ENCODE peak calls at places on chromosomes 7 and 10, in seven cellular contexts. B, W, Q, D, Z, Y and U are unnamed samples.
A peak's percentile ranks its signal among the peaks of the same experiment; 100 is the strongest.

GRCh38 chr7:88243345-88243909 is 23.6 kb upstream of the SRI start:
- DNase-seq in B (no peak), W (no peak), Q (peak; percentile 56), D (no peak), Z (no peak), Y (peak; percentile 50), U (no peak)

GRCh38 chr7:151405588-151405987 is 4.2 kb downstream of the WDR86 start:
- DNase-seq in B (no peak), W (no peak), Q (no peak), D (no peak), Z (no peak), Y (no peak), U (no peak)

GRCh38 chr10:125035136-125035535 is 93.2 kb downstream of the ZRANB1 start:
- DNase-seq in B (no peak), W (no peak), Q (peak; percentile 40), D (no peak), Z (no peak), Y (no peak), U (no peak)

GRCh38 chr7:1144269-1144771 is 15.7 kb downstream of the ZFAND2A start:
- DNase-seq in B (peak; percentile 24), W (no peak), Q (peak; percentile 41), D (no peak), Z (no peak), Y (peak; percentile 83), U (peak; percentile 73)

GRCh38 chr10:88851706-88852105 is at the start of gene ANKRD22:
- DNase-seq in B (no peak), W (no peak), Q (peak; percentile 38), D (no peak), Z (no peak), Y (peak; percentile 33), U (no peak)

GRCh38 chr10:124878457-124878739 is 63.5 kb upstream of the ZRANB1 start:
- DNase-seq in B (no peak), W (no peak), Q (no peak), D (no peak), Z (no peak), Y (no peak), U (peak; percentile 68)

GRCh38 chr10:17375936-17376584 is 78.3 kb downstream of the ST8SIA6 start:
- DNase-seq in B (no peak), W (no peak), Q (peak; percentile 36), D (no peak), Z (peak; percentile 51), Y (no peak), U (no peak)

GRCh38 chr10:13180788-13181187 is 19.4 kb downstream of the MCM10 start:
- DNase-seq in B (no peak), W (no peak), Q (no peak), D (no peak), Z (no peak), Y (no peak), U (no peak)

GRCh38 chr7:86904949-86905834 is 154.3 kb downstream of the ELAPOR2 start:
- DNase-seq in B (no peak), W (no peak), Q (peak; percentile 42), D (no peak), Z (peak; percentile 35), Y (peak; percentile 21), U (no peak)

GRCh38 chr7:105268511-105269392 is 120.0 kb downstream of the SRPK2 start:
- DNase-seq in B (no peak), W (no peak), Q (peak; percentile 40), D (no peak), Z (no peak), Y (no peak), U (no peak)

GRCh38 chr7:134778941-134779740 is at the start of gene CALD1:
- DNase-seq in B (peak; percentile 76), W (peak; percentile 27), Q (peak; percentile 89), D (peak; percentile 96), Z (no peak), Y (peak; percentile 67), U (peak; percentile 41)

GRCh38 chr7:43791-44540 is 148.4 kb upstream of the FAM20C start:
- DNase-seq in B (peak; percentile 18), W (no peak), Q (no peak), D (no peak), Z (no peak), Y (no peak), U (no peak)

GRCh38 chr7:12069757-12070156 is 141.3 kb upstream of the TMEM106B start:
- DNase-seq in B (no peak), W (no peak), Q (peak; percentile 14), D (no peak), Z (no peak), Y (no peak), U (no peak)

GRCh38 chr10:33136271-33136670 is 178.2 kb upstream of the ITGB1 start:
- DNase-seq in B (no peak), W (no peak), Q (no peak), D (no peak), Z (no peak), Y (no peak), U (no peak)

GRCh38 chr7:140062118-140062527 is 628 bp downstream of the PARP12 start:
- DNase-seq in B (peak; percentile 52), W (peak; percentile 61), Q (peak; percentile 13), D (no peak), Z (peak; percentile 74), Y (no peak), U (no peak)

GRCh38 chr10:93333278-93333978 is 148.7 kb downstream of the MYOF start:
- DNase-seq in B (no peak), W (no peak), Q (no peak), D (no peak), Z (no peak), Y (no peak), U (no peak)

GRCh38 chr10:120750167-120750566 is 101.0 kb upstream of the WDR11 start:
- DNase-seq in B (no peak), W (no peak), Q (no peak), D (no peak), Z (no peak), Y (no peak), U (no peak)

GRCh38 chr7:91632948-91633519 is 247.5 kb downstream of the MTERF1 start:
- DNase-seq in B (no peak), W (no peak), Q (no peak), D (no peak), Z (no peak), Y (no peak), U (no peak)

GRCh38 chr10:101066890-101067355 is 5.1 kb downstream of the KAZALD1 start:
- DNase-seq in B (no peak), W (peak; percentile 17), Q (no peak), D (no peak), Z (no peak), Y (no peak), U (no peak)

GRCh38 chr10:80444646-80445319 is 9.3 kb upstream of the TSPAN14 start:
- DNase-seq in B (peak; percentile 76), W (no peak), Q (peak; percentile 83), D (no peak), Z (peak; percentile 87), Y (peak; percentile 80), U (peak; percentile 69)

GRCh38 chr10:118694848-118695247 is 59.9 kb downstream of the CACUL1 start:
- DNase-seq in B (no peak), W (no peak), Q (no peak), D (no peak), Z (no peak), Y (no peak), U (no peak)

GRCh38 chr7:80823066-80823465 is 95.8 kb downstream of the SEMA3C start:
- DNase-seq in B (no peak), W (no peak), Q (no peak), D (no peak), Z (no peak), Y (no peak), U (no peak)

GRCh38 chr7:35623381-35623780 is 71.6 kb downstream of the HERPUD2 start:
- DNase-seq in B (no peak), W (no peak), Q (no peak), D (no peak), Z (no peak), Y (no peak), U (no peak)

GRCh38 chr10:119273413-119273812 is 66.0 kb downstream of the GRK5 start:
- DNase-seq in B (peak; percentile 26), W (no peak), Q (no peak), D (no peak), Z (no peak), Y (no peak), U (peak; percentile 4)

GRCh38 chr10:117047947-117048346 is 43.0 kb upstream of the SHTN1 start:
- DNase-seq in B (no peak), W (no peak), Q (no peak), D (no peak), Z (no peak), Y (no peak), U (no peak)

GRCh38 chr10:117053548-117053947 is 48.6 kb upstream of the SHTN1 start:
- DNase-seq in B (no peak), W (no peak), Q (no peak), D (no peak), Z (no peak), Y (no peak), U (no peak)
- TF ChIP-seq POLR2A in B (no peak), W (no peak), Q (no peak), D (no peak), Z (no peak), Y (no peak), U (no peak)

DNA sequence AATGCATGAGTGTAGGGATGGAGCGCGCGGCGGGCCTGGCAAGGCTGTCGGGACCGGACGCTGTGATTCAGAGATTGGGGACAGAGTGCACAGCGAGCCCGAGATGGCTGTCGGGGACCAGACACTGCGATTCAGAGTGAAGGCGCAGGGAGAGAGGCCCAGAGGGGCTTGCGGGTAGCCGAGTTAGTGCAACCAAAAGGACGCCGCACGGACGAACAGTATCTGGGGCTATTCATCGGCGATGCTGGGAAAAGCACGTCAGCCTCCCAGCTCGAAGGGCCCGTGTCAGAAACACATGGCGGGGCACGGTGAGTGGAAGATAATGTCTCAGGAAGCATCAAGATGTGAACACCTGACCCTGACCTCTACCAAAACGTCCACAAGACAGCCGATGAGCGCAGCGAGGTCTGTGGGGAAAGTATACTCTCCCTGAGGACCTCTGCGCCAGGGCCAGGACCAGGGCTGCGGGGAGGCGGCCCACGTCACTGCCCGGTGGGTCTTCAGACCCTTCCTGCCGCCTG is 215.8 kb downstream of the ZMYND11 start:
- DNase-seq in B (no peak), W (no peak), Q (no peak), D (no peak), Z (no peak), Y (no peak), U (peak; percentile 34)
- H3K4me3 ChIP-seq in B (no peak overlapping the region), W (no peak overlapping the region), Q (no peak overlapping the region), D (no peak overlapping the region), Z (no peak overlapping the region), Y (no peak overlapping the region), U (no peak overlapping the region)

GRCh38 chr10:110759523-110759922 is 112.2 kb upstream of the PDCD4 start:
- DNase-seq in B (no peak), W (no peak), Q (no peak), D (no peak), Z (no peak), Y (no peak), U (no peak)
- H3K4me1 ChIP-seq in B (no peaks in the 10 kb centered on the region), W (no peaks in the 10 kb centered on the region), Q (peaks cover 3% of the 10 kb centered on the region), D (no peaks in the 10 kb centered on the region), Z (peaks cover 8% of the 10 kb centered on the region), Y (no peaks in the 10 kb centered on the region), U (no peaks in the 10 kb centered on the region)

DNA sequence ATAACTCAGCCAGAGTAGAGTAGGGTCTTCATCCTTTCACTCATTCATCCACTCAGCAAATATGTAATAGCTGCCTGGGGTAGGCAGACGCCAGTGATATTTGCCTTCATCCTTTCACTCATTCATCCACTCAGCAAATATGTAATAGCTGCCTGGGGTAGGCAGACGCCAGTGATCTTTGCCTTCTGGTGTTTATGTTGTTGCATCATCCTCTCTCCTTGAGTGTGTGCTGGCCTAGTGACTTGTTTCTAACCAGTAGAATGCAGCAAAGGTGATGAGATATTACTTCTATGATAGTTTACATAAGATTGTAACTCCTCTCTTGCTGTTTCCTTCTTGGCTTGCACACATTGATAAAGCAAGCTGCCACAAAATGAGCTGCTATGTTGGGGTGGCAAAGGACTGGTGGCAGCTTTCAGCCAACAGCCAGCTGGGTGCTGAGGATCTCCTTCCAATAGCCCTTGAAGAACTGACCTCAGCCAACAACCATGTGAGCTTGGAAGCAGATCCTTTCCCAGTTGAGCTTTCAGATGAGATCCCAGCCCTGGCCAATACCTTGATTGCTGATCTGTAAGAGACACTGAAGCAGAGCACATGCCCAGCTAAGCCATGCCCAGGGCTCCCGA is 23.2 kb upstream of the MTPN start:
- DNase-seq in B (no peak), W (no peak), Q (no peak), D (no peak), Z (no peak), Y (no peak), U (no peak)
- TF ChIP-seq POLR2A in B (no peak), W (no peak), Q (no peak), D (no peak), Z (no peak), Y (no peak), U (no peak)